ENCODE peak calls at places on chromosomes 2 and 18, in five cellular contexts. T, S, L, B and J are unnamed samples.

GRCh38 chr18:35029770-35030169 is 11.4 kb upstream of the MAPRE2 start:
- DNase-seq in T (no peak), S (no peak), L (no peak), B (no peak), J (no peak)

GRCh38 chr2:12457831-12458230 is 258.9 kb upstream of the TRIB2 start:
- DNase-seq in L (no peak), S (no peak), T (peak; percentile 54), B (no peak), J (no peak)

GRCh38 chr18:48831802-48832201 is 119.0 kb downstream of the SMAD7 start:
- DNase-seq in T (no peak), S (no peak), L (no peak), B (no peak), J (no peak)

GRCh38 chr2:32272279-32272678 is 5.4 kb upstream of the YIPF4 start:
- DNase-seq in T (no peak), B (no peak), L (no peak), S (no peak), J (no peak)

GRCh38 chr2:236354056-236354940 is 90.1 kb upstream of the ASB18 start:
- DNase-seq in B (no peak), T (no peak), L (no peak), S (no peak), J (no peak)

GRCh38 chr2:232350804-232351685 is 27.5 kb upstream of the ALPP start:
- DNase-seq in B (no peak), L (no peak), S (peak; percentile 54), T (no peak), J (no peak)

GRCh38 chr2:226652388-226652787 is 147.2 kb downstream of the IRS1 start:
- DNase-seq in B (no peak), L (no peak), T (peak; percentile 97), S (no peak), J (peak; percentile 84)

GRCh38 chr2:20214566-20215182 is 10.3 kb downstream of the SDC1 start:
- DNase-seq in S (no peak), L (no peak), T (no peak), B (no peak), J (no peak)

GRCh38 chr2:206765242-206766056 is at the start of the genes FASTKD2 and MDH1B:
- DNase-seq in S (peak; percentile 87), L (peak; percentile 93), B (peak; percentile 72), T (peak; percentile 97), J (peak; percentile 72)

GRCh38 chr2:213834331-213834730 is 550.1 kb downstream of the SPAG16 start:
- DNase-seq in B (no peak), T (peak; percentile 88), S (no peak), L (no peak), J (peak; percentile 55)

GRCh38 chr2:173652311-173652710 is 297.6 kb downstream of the CDCA7 start:
- DNase-seq in T (peak; percentile 93), B (no peak), S (no peak), L (peak; percentile 46), J (peak; percentile 93)

GRCh38 chr2:241774419-241775222 is 2.0 kb upstream of the GAL3ST2 start:
- DNase-seq in L (peak; percentile 79), S (peak; percentile 45), T (peak; percentile 79), B (peak; percentile 10), J (no peak)

GRCh38 chr18:41917199-41917598 is 37.8 kb upstream of the PIK3C3 start:
- DNase-seq in L (no peak), B (no peak), T (no peak), S (no peak), J (no peak)

GRCh38 chr2:179069685-179070084 is 19.7 kb upstream of the CCDC141 start:
- DNase-seq in B (no peak), T (no peak), L (no peak), S (no peak), J (no peak)

GRCh38 chr2:44996356-44996755 is 12.9 kb downstream of the SIX2 start:
- DNase-seq in B (no peak), L (no peak), T (no peak), S (no peak), J (no peak)

GRCh38 chr2:65096948-65097347 is 33.0 kb downstream of the RAB1A start:
- DNase-seq in T (peak; percentile 65), L (no peak), S (no peak), B (no peak), J (no peak)

GRCh38 chr2:231987088-231987788 is 25.7 kb downstream of the DIS3L2 start:
- DNase-seq in T (no peak), B (no peak), L (peak; percentile 42), S (no peak), J (no peak)

GRCh38 chr18:74996055-74996454 is 212.9 kb downstream of the PTGR3 start:
- DNase-seq in L (no peak), B (no peak), S (no peak), T (no peak), J (no peak)

GRCh38 chr2:219122197-219122965 is 38.2 kb downstream of the NHEJ1 start:
- DNase-seq in L (no peak), B (no peak), S (no peak), T (no peak), J (no peak)

GRCh38 chr2:28233070-28233718 is 159.5 kb upstream of the FOSL2 start:
- DNase-seq in T (peak; percentile 81), L (peak; percentile 25), B (no peak), S (no peak), J (peak; percentile 74)

GRCh38 chr18:55264108-55264507 is 304.8 kb upstream of the CCDC68 start:
- DNase-seq in T (peak; percentile 26), B (no peak), L (no peak), S (no peak), J (no peak)

GRCh38 chr2:84676295-84676694 is 160.0 kb downstream of the DNAH6 start:
- DNase-seq in T (peak; percentile 85), S (no peak), L (no peak), B (no peak), J (no peak)

GRCh38 chr2:49973917-49974368 is 819.6 kb upstream of the FSHR start:
- DNase-seq in L (no peak), B (no peak), T (no peak), S (peak; percentile 76), J (peak; percentile 5)

GRCh38 chr18:68769423-68769822 is 28.5 kb upstream of the CCDC102B start:
- DNase-seq in L (no peak), B (no peak), S (no peak), T (no peak), J (no peak)
- TF ChIP-seq CEBPB in L (no peak), B (no peak), S (no peak), T (no peak), J (no peak)

DNA sequence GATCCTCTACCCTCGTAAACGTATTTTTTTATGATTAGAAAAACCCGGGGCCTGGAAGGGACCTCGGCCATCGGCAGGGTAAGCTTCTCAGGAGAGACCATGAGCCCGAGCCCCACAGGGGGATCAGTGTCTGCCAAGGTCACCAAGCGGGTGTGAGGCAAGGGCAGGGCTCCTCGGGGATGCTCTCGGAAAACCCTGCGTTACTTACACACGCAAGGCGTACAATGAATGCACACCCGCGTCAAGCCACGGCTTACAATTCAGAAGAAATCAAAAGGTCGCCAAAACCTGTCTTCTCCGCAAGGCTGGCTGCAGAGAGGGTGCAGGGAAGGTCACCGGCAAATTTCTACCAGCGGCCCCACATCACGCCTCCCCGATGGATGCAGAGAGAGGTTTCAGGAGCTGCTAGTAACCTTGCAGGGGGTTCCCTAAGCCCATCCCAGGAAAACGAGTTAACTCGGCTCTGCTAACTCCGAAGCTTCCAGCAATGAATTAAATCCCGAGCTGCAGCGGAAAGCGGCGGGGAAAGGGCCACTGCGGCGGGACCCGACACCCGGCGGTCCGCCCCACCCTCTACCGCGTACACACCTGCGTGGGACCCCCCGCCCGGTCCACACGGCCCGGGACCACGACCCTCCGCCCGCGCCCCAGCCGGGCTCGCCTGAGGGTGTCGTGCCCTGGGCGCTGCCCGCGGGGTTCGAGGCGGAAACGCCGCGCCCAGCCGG is 608 bp downstream of the ST3GAL5 start:
- DNase-seq in S (no peak), L (no peak), T (no peak), B (no peak), J (no peak)
- TF ChIP-seq MAFK in S (no peak), L (no peak), T (no peak), B (no peak), J (no peak)

DNA sequence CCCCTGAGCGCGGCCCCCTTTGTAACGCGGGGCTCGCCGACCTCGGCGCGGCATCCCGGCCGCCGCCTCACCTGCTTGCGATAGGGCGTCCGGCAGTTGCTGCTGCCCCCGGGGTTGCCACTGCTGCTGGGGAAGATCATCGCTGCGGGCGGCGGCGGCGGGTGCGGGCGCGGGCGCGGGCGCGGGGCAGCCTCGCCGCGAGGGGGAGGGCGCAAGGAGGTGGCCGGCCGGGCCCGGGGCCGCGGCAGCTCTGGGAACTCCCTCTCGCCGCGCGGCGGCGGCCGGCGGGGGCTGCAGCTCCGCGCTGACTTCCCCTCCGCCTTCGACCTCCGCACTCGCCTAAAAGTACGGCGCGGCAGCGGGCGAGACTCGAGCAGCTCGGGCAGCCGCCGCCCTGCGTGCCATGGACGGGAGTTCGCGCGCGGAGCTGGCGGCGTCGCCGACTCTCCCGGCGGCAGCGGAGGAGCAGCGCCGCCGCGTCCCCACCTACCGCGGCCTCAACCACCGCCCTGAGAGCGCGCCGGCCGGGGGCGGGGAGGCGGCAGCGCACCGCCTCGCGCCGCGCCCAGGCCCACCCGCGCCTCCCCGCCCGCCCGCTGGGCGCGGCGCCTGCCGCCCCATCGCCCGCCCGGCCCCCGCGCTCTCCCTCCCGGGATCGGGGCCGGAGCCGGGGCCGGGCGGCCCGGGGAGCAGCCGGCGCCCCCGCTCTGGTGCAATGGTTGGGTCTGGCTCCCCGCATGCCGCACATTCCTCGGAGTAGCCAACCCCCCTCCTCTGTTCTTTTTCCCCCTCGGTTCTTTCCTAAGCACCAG is 86.0 kb downstream of the RBMS1 start:
- DNase-seq in L (peak; percentile 31), T (peak; percentile 54), B (peak; percentile 19), S (peak; percentile 75), J (peak; percentile 59)
- TF ChIP-seq CEBPB in L (no peak), T (no peak), B (no peak), S (no peak), J (no peak)

GRCh38 chr2:74094291-74094690 is 53.4 kb downstream of the BOLA3 start:
- DNase-seq in S (no peak), B (no peak), T (no peak), L (no peak), J (no peak)
- TF ChIP-seq MAFK in S (no peak), B (no peak), T (no peak), L (no peak), J (no peak)

DNA sequence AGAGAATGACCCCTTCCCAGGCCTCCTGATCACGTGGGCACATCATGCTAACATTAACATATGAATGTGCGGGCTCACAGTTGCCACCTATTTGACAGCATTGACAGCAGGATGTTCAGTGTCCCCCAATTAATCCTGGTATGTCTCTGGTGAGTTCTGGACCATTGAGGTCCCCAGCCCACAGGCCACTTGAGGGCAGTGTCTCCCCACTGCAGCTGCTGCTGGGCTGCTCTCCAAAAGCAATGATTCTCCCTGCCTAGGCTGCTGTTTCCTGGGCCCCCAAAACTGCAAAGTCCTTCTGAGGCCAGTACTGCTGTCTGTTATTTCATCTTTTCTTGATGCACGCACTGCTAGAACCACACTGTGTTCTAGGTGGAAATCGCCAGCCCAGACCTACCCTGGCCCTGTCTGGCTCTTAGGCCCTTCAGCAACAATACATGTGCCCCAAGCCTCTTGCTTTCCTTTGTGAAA is 52.7 kb upstream of the MAPK4 start:
- DNase-seq in T (no peak), L (peak; percentile 13), B (peak; percentile 16), S (peak; percentile 77), J (peak; percentile 18)
- TF ChIP-seq CEBPB in T (no peak), L (no peak), B (no peak), S (no peak), J (no peak)

GRCh38 chr18:61699397-61700090 is 193.3 kb downstream of the RNF152 start:
- DNase-seq in T (no peak), S (no peak), B (no peak), L (no peak), J (no peak)
- TF ChIP-seq MAFK in T (no peak), S (no peak), B (no peak), L (no peak), J (no peak)

GRCh38 chr2:216346781-216347180 is 25.5 kb downstream of the MARCHF4 start:
- DNase-seq in S (no peak), T (no peak), L (no peak), B (no peak), J (no peak)
- TF ChIP-seq CEBPB in S (no peak), T (no peak), L (no peak), B (no peak), J (no peak)